ENCODE peak calls at places on chromosomes 11 and 22, in seven cellular contexts. One of them, this sample, is unnamed.

GRCh38 chr11:116582621-116583020 is 190.2 kb downstream of the BUD13 start:
- DNase-seq in HCT116: no peak
- DNase-seq in SK-N-SH: peak; percentile 60
- DNase-seq in MM.1S: no peak
- DNase-seq in neural progenitor cell: no peak
- DNase-seq in hepatocyte: no peak
- DNase-seq in PC-3: no peak
- DNase-seq in this sample: no peak

GRCh38 chr11:86003654-86004053 is 65.2 kb downstream of the PICALM start:
- DNase-seq in HCT116: no peak
- DNase-seq in SK-N-SH: no peak
- DNase-seq in MM.1S: no peak
- DNase-seq in neural progenitor cell: no peak
- DNase-seq in hepatocyte: no peak
- DNase-seq in PC-3: no peak
- DNase-seq in this sample: no peak

GRCh38 chr11:66464916-66465315 is 1.8 kb upstream of the PELI3 start:
- DNase-seq in HCT116: no peak
- DNase-seq in SK-N-SH: no peak
- DNase-seq in MM.1S: no peak
- DNase-seq in neural progenitor cell: no peak
- DNase-seq in hepatocyte: no peak
- DNase-seq in PC-3: no peak
- DNase-seq in this sample: no peak

GRCh38 chr11:47616726-47617416 is 22.7 kb upstream of the C1QTNF4 start:
- DNase-seq in HCT116: peak; percentile 21
- DNase-seq in SK-N-SH: no peak
- DNase-seq in MM.1S: peak; percentile 43
- DNase-seq in neural progenitor cell: peak; percentile 60
- DNase-seq in hepatocyte: peak; percentile 52
- DNase-seq in PC-3: peak; percentile 46
- DNase-seq in this sample: peak; percentile 53

GRCh38 chr11:95364324-95365295 is 133.6 kb upstream of the SESN3 start:
- DNase-seq in HCT116: no peak
- DNase-seq in SK-N-SH: peak; percentile 20
- DNase-seq in MM.1S: no peak
- DNase-seq in neural progenitor cell: no peak
- DNase-seq in hepatocyte: peak; percentile 30
- DNase-seq in PC-3: peak; percentile 73
- DNase-seq in this sample: no peak

GRCh38 chr11:131957891-131958290 is 587.5 kb downstream of the NTM start:
- DNase-seq in HCT116: no peak
- DNase-seq in SK-N-SH: no peak
- DNase-seq in MM.1S: no peak
- DNase-seq in neural progenitor cell: no peak
- DNase-seq in hepatocyte: no peak
- DNase-seq in PC-3: peak; percentile 15
- DNase-seq in this sample: no peak

GRCh38 chr11:47538741-47539575 is 14.0 kb downstream of the CELF1 start:
- DNase-seq in HCT116: no peak
- DNase-seq in SK-N-SH: no peak
- DNase-seq in MM.1S: no peak
- DNase-seq in neural progenitor cell: peak; percentile 31
- DNase-seq in hepatocyte: peak; percentile 27
- DNase-seq in PC-3: no peak
- DNase-seq in this sample: no peak

GRCh38 chr11:100908746-100909145 is 220.9 kb downstream of the PGR start:
- DNase-seq in HCT116: no peak
- DNase-seq in SK-N-SH: no peak
- DNase-seq in MM.1S: peak; percentile 74
- DNase-seq in neural progenitor cell: no peak
- DNase-seq in hepatocyte: no peak
- DNase-seq in PC-3: peak; percentile 23
- DNase-seq in this sample: no peak

GRCh38 chr22:47100019-47100418 is 337.6 kb downstream of the TBC1D22A start:
- DNase-seq in HCT116: no peak
- DNase-seq in SK-N-SH: no peak
- DNase-seq in MM.1S: no peak
- DNase-seq in neural progenitor cell: no peak
- DNase-seq in hepatocyte: no peak
- DNase-seq in PC-3: no peak
- DNase-seq in this sample: no peak

GRCh38 chr11:38169286-38169685 is 1571.2 kb upstream of the RAG2 start:
- DNase-seq in HCT116: no peak
- DNase-seq in SK-N-SH: no peak
- DNase-seq in MM.1S: no peak
- DNase-seq in neural progenitor cell: no peak
- DNase-seq in hepatocyte: peak; percentile 6
- DNase-seq in PC-3: peak; percentile 85
- DNase-seq in this sample: no peak

GRCh38 chr11:126400019-126400962 is 44.8 kb downstream of the ST3GAL4 start:
- DNase-seq in HCT116: no peak
- DNase-seq in SK-N-SH: no peak
- DNase-seq in MM.1S: no peak
- DNase-seq in neural progenitor cell: no peak
- DNase-seq in hepatocyte: no peak
- DNase-seq in PC-3: no peak
- DNase-seq in this sample: no peak

GRCh38 chr22:24688294-24688693 is 85.3 kb downstream of the GGT1 start:
- DNase-seq in HCT116: no peak
- DNase-seq in SK-N-SH: no peak
- DNase-seq in MM.1S: no peak
- DNase-seq in neural progenitor cell: peak; percentile 45
- DNase-seq in hepatocyte: no peak
- DNase-seq in PC-3: no peak
- DNase-seq in this sample: no peak

GRCh38 chr11:76201672-76202412 is 4.5 kb downstream of the WNT11 start:
- DNase-seq in HCT116: no peak
- DNase-seq in SK-N-SH: no peak
- DNase-seq in MM.1S: no peak
- DNase-seq in neural progenitor cell: no peak
- DNase-seq in hepatocyte: no peak
- DNase-seq in PC-3: peak; percentile 8
- DNase-seq in this sample: no peak

GRCh38 chr11:67558084-67558772 is 25.4 kb upstream of the GSTP1 start:
- DNase-seq in HCT116: no peak
- DNase-seq in SK-N-SH: no peak
- DNase-seq in MM.1S: no peak
- DNase-seq in neural progenitor cell: no peak
- DNase-seq in hepatocyte: no peak
- DNase-seq in PC-3: peak; percentile 24
- DNase-seq in this sample: no peak

GRCh38 chr22:38402204-38402603 is 52.8 kb downstream of the KCNJ4 start:
- DNase-seq in HCT116: no peak
- DNase-seq in SK-N-SH: no peak
- DNase-seq in MM.1S: no peak
- DNase-seq in neural progenitor cell: no peak
- DNase-seq in hepatocyte: no peak
- DNase-seq in PC-3: no peak
- DNase-seq in this sample: no peak

GRCh38 chr22:49882519-49883293 is 29.1 kb downstream of the ZBED4 start:
- DNase-seq in HCT116: no peak
- DNase-seq in SK-N-SH: no peak
- DNase-seq in MM.1S: no peak
- DNase-seq in neural progenitor cell: no peak
- DNase-seq in hepatocyte: no peak
- DNase-seq in PC-3: no peak
- DNase-seq in this sample: no peak
- TF ChIP-seq EZH2phosphoT487 in HCT116: no peak
- TF ChIP-seq EZH2phosphoT487 in SK-N-SH: no peak
- TF ChIP-seq EZH2phosphoT487 in MM.1S: no peak
- TF ChIP-seq EZH2phosphoT487 in neural progenitor cell: no peak
- TF ChIP-seq EZH2phosphoT487 in hepatocyte: no peak
- TF ChIP-seq EZH2phosphoT487 in PC-3: no peak
- TF ChIP-seq EZH2phosphoT487 in this sample: no peak

GRCh38 chr22:48719978-48720661 is 1107.6 kb downstream of the BRD1 start:
- DNase-seq in HCT116: no peak
- DNase-seq in SK-N-SH: peak; percentile 67
- DNase-seq in MM.1S: no peak
- DNase-seq in neural progenitor cell: peak; percentile 31
- DNase-seq in hepatocyte: no peak
- DNase-seq in PC-3: no peak
- DNase-seq in this sample: peak; percentile 4
- TF ChIP-seq CTCF in HCT116: peak; percentile 49
- TF ChIP-seq CTCF in SK-N-SH: peak; percentile 28
- TF ChIP-seq CTCF in MM.1S: no peak
- TF ChIP-seq CTCF in neural progenitor cell: peak; percentile 53
- TF ChIP-seq CTCF in hepatocyte: no peak
- TF ChIP-seq CTCF in PC-3: no peak
- TF ChIP-seq CTCF in this sample: peak; percentile 71

DNA sequence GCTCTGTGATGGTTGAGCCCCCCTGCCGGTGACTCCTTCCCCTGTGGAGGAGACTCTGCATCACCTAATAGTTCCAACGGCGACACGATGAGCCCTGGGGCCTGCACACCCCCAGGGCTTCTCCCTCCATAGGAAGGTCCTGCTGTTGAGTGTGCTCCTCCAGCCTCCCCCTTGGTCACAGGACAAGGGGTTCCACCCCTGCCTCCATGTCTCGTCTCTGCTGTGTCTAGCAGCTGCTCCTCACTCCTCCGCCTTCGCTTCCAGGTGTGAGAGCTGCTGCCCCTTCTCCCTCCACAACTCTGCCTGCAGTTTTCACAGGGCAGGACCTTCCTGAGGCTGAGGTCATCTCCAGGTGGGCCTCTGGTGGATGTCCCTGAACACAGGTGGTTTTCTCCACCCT is 1416.1 kb downstream of the TBC1D22A start:
- DNase-seq in HCT116: no peak
- DNase-seq in SK-N-SH: no peak
- DNase-seq in MM.1S: no peak
- DNase-seq in neural progenitor cell: no peak
- DNase-seq in hepatocyte: no peak
- DNase-seq in PC-3: no peak
- DNase-seq in this sample: no peak
- H3K9me3 ChIP-seq in HCT116: no peaks in the 10 kb centered on the region
- H3K9me3 ChIP-seq in SK-N-SH: no peaks in the 10 kb centered on the region
- H3K9me3 ChIP-seq in MM.1S: no peaks in the 10 kb centered on the region
- H3K9me3 ChIP-seq in neural progenitor cell: no peaks in the 10 kb centered on the region
- H3K9me3 ChIP-seq in hepatocyte: no peaks in the 10 kb centered on the region
- H3K9me3 ChIP-seq in PC-3: no peaks in the 10 kb centered on the region
- H3K9me3 ChIP-seq in this sample: no peaks in the 10 kb centered on the region

GRCh38 chr11:11148104-11148509 is 204.9 kb downstream of the CSNK2A3 start:
- DNase-seq in HCT116: no peak
- DNase-seq in SK-N-SH: no peak
- DNase-seq in MM.1S: no peak
- DNase-seq in neural progenitor cell: peak; percentile 50
- DNase-seq in hepatocyte: peak; percentile 87
- DNase-seq in PC-3: peak; percentile 32
- DNase-seq in this sample: no peak
- TF ChIP-seq EZH2phosphoT487 in HCT116: no peak
- TF ChIP-seq EZH2phosphoT487 in SK-N-SH: no peak
- TF ChIP-seq EZH2phosphoT487 in MM.1S: no peak
- TF ChIP-seq EZH2phosphoT487 in neural progenitor cell: no peak
- TF ChIP-seq EZH2phosphoT487 in hepatocyte: no peak
- TF ChIP-seq EZH2phosphoT487 in PC-3: no peak
- TF ChIP-seq EZH2phosphoT487 in this sample: no peak

GRCh38 chr11:119066481-119066880 is 1.1 kb upstream of the VPS11 start:
- DNase-seq in HCT116: no peak
- DNase-seq in SK-N-SH: no peak
- DNase-seq in MM.1S: no peak
- DNase-seq in neural progenitor cell: no peak
- DNase-seq in hepatocyte: no peak
- DNase-seq in PC-3: no peak
- DNase-seq in this sample: no peak

GRCh38 chr11:119061256-119061655 is 4.3 kb upstream of the HYOU1 start:
- DNase-seq in HCT116: no peak
- DNase-seq in SK-N-SH: no peak
- DNase-seq in MM.1S: no peak
- DNase-seq in neural progenitor cell: no peak
- DNase-seq in hepatocyte: no peak
- DNase-seq in PC-3: no peak
- DNase-seq in this sample: no peak

GRCh38 chr11:119062779-119063178 is 4.8 kb upstream of the VPS11 start:
- DNase-seq in HCT116: no peak
- DNase-seq in SK-N-SH: no peak
- DNase-seq in MM.1S: no peak
- DNase-seq in neural progenitor cell: no peak
- DNase-seq in hepatocyte: no peak
- DNase-seq in PC-3: peak; percentile 57
- DNase-seq in this sample: no peak

GRCh38 chr11:119067371-119068222 is at the start of gene VPS11:
- DNase-seq in HCT116: peak; percentile 86
- DNase-seq in SK-N-SH: peak; percentile 97
- DNase-seq in MM.1S: peak; percentile 98
- DNase-seq in neural progenitor cell: peak; percentile 98
- DNase-seq in hepatocyte: peak; percentile 99
- DNase-seq in PC-3: peak; percentile 99
- DNase-seq in this sample: peak; percentile 98

DNA sequence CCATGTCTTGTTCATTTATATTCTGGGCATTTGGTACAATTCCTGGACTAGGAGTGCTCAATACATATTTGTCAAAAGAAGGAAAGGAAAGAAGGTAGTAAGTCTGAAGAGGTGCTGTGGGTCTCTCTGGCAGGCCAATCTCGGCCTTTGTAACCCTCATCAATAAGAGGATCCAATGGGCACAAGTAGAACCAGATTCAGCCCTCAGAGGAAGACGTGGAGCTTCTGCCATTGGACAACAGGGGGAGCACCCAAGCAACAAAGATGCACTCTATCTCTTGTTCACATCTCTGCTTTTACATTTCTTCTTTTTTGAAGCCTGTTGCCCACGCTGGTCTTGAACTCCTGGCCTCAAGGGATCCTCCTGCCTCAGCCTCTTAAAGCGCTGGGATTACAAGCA is 2.2 kb upstream of the VPS11 start:
- DNase-seq in HCT116: no peak
- DNase-seq in SK-N-SH: peak; percentile 52
- DNase-seq in MM.1S: peak; percentile 53
- DNase-seq in neural progenitor cell: peak; percentile 43
- DNase-seq in hepatocyte: no peak
- DNase-seq in PC-3: peak; percentile 66
- DNase-seq in this sample: peak; percentile 61
- TF ChIP-seq CTCF in HCT116: peak; percentile 58
- TF ChIP-seq CTCF in SK-N-SH: peak; percentile 55
- TF ChIP-seq CTCF in MM.1S: peak; percentile 62
- TF ChIP-seq CTCF in neural progenitor cell: peak; percentile 53
- TF ChIP-seq CTCF in hepatocyte: peak; percentile 15
- TF ChIP-seq CTCF in PC-3: peak; percentile 79
- TF ChIP-seq CTCF in this sample: peak; percentile 83

This sample was measured in OCI-LY7.